ENCODE peak calls at places on chromosome 22, in eight cellular contexts. C is keratinocyte, L is cardiac muscle cell, N is sigmoid colon, Y is body of pancreas, D is gastrocnemius medialis, O is pancreas, X is transverse colon. P is an unnamed sample.

GRCh38 chr22:37663521-37664140 is 5.1 kb downstream of the PDXP start:
- DNase-seq in D (no peak), Y (no peak), O (no peak), C (no peak), X (no peak), N (peak; percentile 83), L (no peak), P (no peak)

GRCh38 chr22:45317551-45318167 is 7.9 kb downstream of the FAM118A start:
- DNase-seq in Y (no peak), X (peak; percentile 62), N (peak; percentile 84), D (peak; percentile 73), O (no peak), C (peak; percentile 62), L (peak; percentile 64), P (peak; percentile 85)

GRCh38 chr22:35766654-35767580 is 49.2 kb downstream of the APOL5 start:
- DNase-seq in N (no peak), D (no peak), L (peak; percentile 60), O (no peak), Y (no peak), C (no peak), X (no peak), P (no peak)

GRCh38 chr22:35353318-35353717 is 27.6 kb upstream of the HMOX1 start:
- DNase-seq in X (peak; percentile 46), N (no peak), L (no peak), Y (no peak), O (no peak), C (no peak), D (no peak), P (no peak)

GRCh38 chr22:48851933-48852549 is 975.6 kb downstream of the BRD1 start:
- DNase-seq in Y (no peak), N (peak; percentile 40), D (no peak), O (no peak), C (no peak), L (no peak), X (no peak), P (no peak)

GRCh38 chr22:23070418-23071162 is at the start of gene GNAZ:
- DNase-seq in C (no peak), D (no peak), O (peak; percentile 53), Y (peak; percentile 26), X (no peak), N (peak; percentile 67), L (no peak), P (no peak)

GRCh38 chr22:45868586-45869443 is 108.1 kb downstream of the WNT7B start:
- DNase-seq in N (peak; percentile 53), D (no peak), C (no peak), O (no peak), X (no peak), L (no peak), Y (no peak), P (peak; percentile 43)

GRCh38 chr22:42803454-42803853 is 53.6 kb downstream of the ARFGAP3 start:
- DNase-seq in L (no peak), X (no peak), C (no peak), D (peak; percentile 84), O (no peak), Y (peak; percentile 34), N (peak; percentile 37), P (no peak)

GRCh38 chr22:23085785-23086184 is 15.5 kb downstream of the GNAZ start:
- DNase-seq in O (no peak), X (no peak), C (no peak), D (no peak), N (no peak), Y (no peak), L (no peak), P (no peak)

GRCh38 chr22:23534201-23534850 is 45.8 kb downstream of the IGLL1 start:
- DNase-seq in D (no peak), Y (no peak), C (no peak), N (peak; percentile 46), L (peak; percentile 51), O (peak; percentile 11), X (no peak), P (no peak)

GRCh38 chr22:25494774-25495173 is 69.7 kb upstream of the GRK3 start:
- DNase-seq in O (no peak), Y (no peak), C (no peak), D (no peak), L (no peak), X (no peak), N (no peak), P (no peak)

GRCh38 chr22:21726650-21727049 is 8.9 kb downstream of the YPEL1 start:
- DNase-seq in X (peak; percentile 17), D (no peak), Y (no peak), N (no peak), C (no peak), O (no peak), L (no peak), P (no peak)

GRCh38 chr22:47341464-47341863 is 579.0 kb downstream of the TBC1D22A start:
- DNase-seq in D (no peak), N (no peak), O (no peak), Y (no peak), X (no peak), L (no peak), C (no peak), P (no peak)

GRCh38 chr22:31637938-31638618 is 23.9 kb downstream of the PISD start:
- DNase-seq in N (no peak), D (peak; percentile 38), Y (no peak), C (no peak), X (peak; percentile 52), L (peak; percentile 54), O (no peak), P (no peak)

GRCh38 chr22:25488244-25489020 is 76.0 kb upstream of the GRK3 start:
- DNase-seq in D (peak; percentile 39), O (peak; percentile 84), Y (peak; percentile 73), N (no peak), X (peak; percentile 41), C (no peak), L (peak; percentile 81), P (no peak)

GRCh38 chr22:33851240-33851639 is 69.0 kb downstream of the LARGE1 start:
- DNase-seq in C (no peak), O (no peak), X (no peak), N (no peak), Y (no peak), L (no peak), D (no peak), P (no peak)

GRCh38 chr22:47213571-47214230 is 451.3 kb downstream of the TBC1D22A start:
- DNase-seq in N (peak; percentile 33), L (peak; percentile 16), D (no peak), O (no peak), C (no peak), X (peak; percentile 28), Y (no peak), P (no peak)

GRCh38 chr22:47200273-47201051 is 438.0 kb downstream of the TBC1D22A start:
- DNase-seq in X (no peak), C (no peak), Y (peak; percentile 29), O (no peak), D (no peak), L (peak; percentile 19), N (peak; percentile 71), P (peak; percentile 55)

GRCh38 chr22:40651563-40652501 is 15.3 kb upstream of the MRTFA start:
- DNase-seq in O (peak; percentile 85), C (peak; percentile 98), D (peak; percentile 97), L (peak; percentile 100), X (peak; percentile 88), Y (peak; percentile 77), N (peak; percentile 99), P (peak; percentile 99)

GRCh38 chr22:40651057-40651456 is 14.5 kb upstream of the MRTFA start:
- DNase-seq in Y (no peak), N (no peak), X (no peak), D (no peak), C (no peak), O (no peak), L (no peak), P (no peak)

GRCh38 chr22:40653361-40653760 is 16.8 kb upstream of the MRTFA start:
- DNase-seq in C (no peak), O (no peak), X (no peak), L (no peak), D (no peak), Y (no peak), N (no peak), P (no peak)

GRCh38 chr22:40654522-40655167 is 18.1 kb upstream of the MRTFA start:
- DNase-seq in N (peak; percentile 76), C (no peak), X (peak; percentile 37), L (peak; percentile 69), D (peak; percentile 80), O (peak; percentile 42), Y (peak; percentile 44), P (peak; percentile 69)
- TF ChIP-seq CTCF in N (no peak), C (peak; percentile 30), X (peak; percentile 36), L (no peak), D (peak; percentile 49), O (no peak), Y (no peak), P (no peak)

GRCh38 chr22:39468487-39469325 is 11.9 kb downstream of the MGAT3 start:
- DNase-seq in X (no peak), O (no peak), Y (no peak), N (no peak), D (no peak), L (no peak), C (no peak), P (no peak)

GRCh38 chr22:39467390-39467901 is 10.6 kb downstream of the MGAT3 start:
- DNase-seq in L (no peak), C (no peak), D (no peak), O (no peak), N (no peak), Y (no peak), X (no peak), P (no peak)

GRCh38 chr22:39469681-39470461 is 13.1 kb downstream of the MGAT3 start:
- DNase-seq in L (no peak), O (no peak), N (no peak), D (no peak), X (no peak), Y (no peak), C (no peak), P (no peak)

GRCh38 chr22:39470462-39471335 is 13.9 kb downstream of the MGAT3 start:
- DNase-seq in N (no peak), D (no peak), C (no peak), X (no peak), O (no peak), L (peak; percentile 20), Y (no peak), P (no peak)

GRCh38 chr22:39469326-39469680 is 12.5 kb downstream of the MGAT3 start:
- DNase-seq in Y (no peak), X (no peak), D (no peak), C (no peak), O (no peak), N (no peak), L (no peak), P (no peak)
- H3K4me3 ChIP-seq in Y (no peak overlapping the region), X (no peak overlapping the region), D (no peak overlapping the region), C (no peak overlapping the region), O (no peak overlapping the region), N (no peak overlapping the region), L (no peak overlapping the region), P (no peak overlapping the region)

GRCh38 chr22:20140521-20140964 is 8.9 kb downstream of the ZDHHC8 start:
- DNase-seq in N (no peak), L (no peak), O (no peak), Y (no peak), X (no peak), D (no peak), C (no peak), P (no peak)
- H3K9me3 ChIP-seq in N (no peaks in the 10 kb centered on the region), L (no peaks in the 10 kb centered on the region), O (no peaks in the 10 kb centered on the region), Y (no peaks in the 10 kb centered on the region), X (no peaks in the 10 kb centered on the region), D (no peaks in the 10 kb centered on the region), C (no peaks in the 10 kb centered on the region), P (no peaks in the 10 kb centered on the region)

DNA sequence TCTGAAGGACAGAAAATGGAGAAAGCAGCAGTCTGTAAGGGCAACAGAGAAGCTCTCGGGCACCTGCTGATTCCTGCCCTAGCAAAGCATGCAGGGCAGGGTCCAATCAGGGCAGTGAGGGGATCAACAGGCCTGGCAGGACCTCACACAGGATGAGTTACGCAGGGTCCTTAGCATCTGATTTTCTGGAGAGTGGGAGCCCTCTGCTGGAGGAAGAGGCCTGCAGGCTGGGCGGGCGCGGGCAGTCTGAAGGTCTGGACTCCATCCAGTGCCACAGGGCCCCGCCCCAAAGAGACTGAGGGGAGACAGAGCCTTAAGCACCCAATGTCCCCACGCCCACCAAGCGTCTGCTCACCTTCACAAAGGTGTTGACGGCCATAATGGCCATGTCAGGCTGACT is 28.9 kb downstream of the AP1B1 start:
- DNase-seq in O (no peak), C (no peak), N (peak; percentile 85), Y (peak; percentile 44), L (peak; percentile 75), X (peak; percentile 57), D (peak; percentile 69), P (peak; percentile 67)
- TF ChIP-seq CTCF in O (no peak), C (peak; percentile 42), N (peak; percentile 53), Y (peak; percentile 17), L (peak; percentile 81), X (peak; percentile 53), D (peak; percentile 83), P (peak; percentile 75)

P was measured in right atrium auricular region.